ENCODE peak calls at places on chromosomes 1 and 21, in six cellular contexts. One of them, this sample, is unnamed.
A peak's percentile ranks its signal among the peaks of the same experiment; 100 is the strongest.

GRCh38 chr1:119735217-119735616 is 23.5 kb downstream of the PHGDH start:
- DNase-seq in HepG2: no peak
- DNase-seq in esophagus muscularis mucosa: no peak
- DNase-seq in spleen: no peak
- DNase-seq in stomach: peak; percentile 74
- DNase-seq in prostate gland: no peak
- DNase-seq in this sample: no peak

GRCh38 chr1:88801575-88802208 is 89.7 kb downstream of the GTF2B start:
- DNase-seq in prostate gland: no peak
- DNase-seq in esophagus muscularis mucosa: no peak
- DNase-seq in stomach: no peak
- DNase-seq in spleen: no peak
- DNase-seq in HepG2: no peak
- DNase-seq in this sample: no peak

GRCh38 chr1:194184402-194184801 is 998.0 kb upstream of the B3GALT2 start:
- DNase-seq in esophagus muscularis mucosa: no peak
- DNase-seq in stomach: no peak
- DNase-seq in HepG2: no peak
- DNase-seq in prostate gland: no peak
- DNase-seq in spleen: no peak
- DNase-seq in this sample: no peak

GRCh38 chr1:2822621-2823145 is 21.2 kb upstream of the TTC34 start:
- DNase-seq in prostate gland: no peak
- DNase-seq in stomach: no peak
- DNase-seq in spleen: no peak
- DNase-seq in HepG2: no peak
- DNase-seq in esophagus muscularis mucosa: no peak
- DNase-seq in this sample: no peak

GRCh38 chr1:34330061-34330460 is 153.4 kb downstream of the C1orf94 start:
- DNase-seq in esophagus muscularis mucosa: no peak
- DNase-seq in spleen: no peak
- DNase-seq in stomach: no peak
- DNase-seq in HepG2: no peak
- DNase-seq in prostate gland: no peak
- DNase-seq in this sample: no peak

GRCh38 chr1:152770411-152770810 is 4.5 kb upstream of the LCE1F start:
- DNase-seq in prostate gland: no peak
- DNase-seq in spleen: no peak
- DNase-seq in esophagus muscularis mucosa: no peak
- DNase-seq in HepG2: no peak
- DNase-seq in stomach: no peak
- DNase-seq in this sample: no peak

GRCh38 chr21:29613021-29613420 is 314.3 kb downstream of the BACH1 start:
- DNase-seq in esophagus muscularis mucosa: no peak
- DNase-seq in HepG2: no peak
- DNase-seq in stomach: no peak
- DNase-seq in prostate gland: no peak
- DNase-seq in spleen: no peak
- DNase-seq in this sample: no peak

GRCh38 chr21:34640858-34641257 is 25.9 kb upstream of the RCAN1 start:
- DNase-seq in prostate gland: no peak
- DNase-seq in esophagus muscularis mucosa: no peak
- DNase-seq in spleen: no peak
- DNase-seq in HepG2: no peak
- DNase-seq in stomach: no peak
- DNase-seq in this sample: no peak

GRCh38 chr1:158043232-158043631 is 49.8 kb downstream of the KIRREL1 start:
- DNase-seq in esophagus muscularis mucosa: no peak
- DNase-seq in HepG2: no peak
- DNase-seq in stomach: no peak
- DNase-seq in spleen: no peak
- DNase-seq in prostate gland: no peak
- DNase-seq in this sample: no peak

GRCh38 chr1:107936498-107937481 is 28.2 kb downstream of the VAV3 start:
- DNase-seq in prostate gland: peak; percentile 86
- DNase-seq in esophagus muscularis mucosa: no peak
- DNase-seq in stomach: peak; percentile 78
- DNase-seq in HepG2: no peak
- DNase-seq in spleen: no peak
- DNase-seq in this sample: no peak

GRCh38 chr1:88800382-88801051 is 90.8 kb downstream of the GTF2B start:
- DNase-seq in spleen: no peak
- DNase-seq in HepG2: peak; percentile 33
- DNase-seq in stomach: no peak
- DNase-seq in prostate gland: no peak
- DNase-seq in esophagus muscularis mucosa: no peak
- DNase-seq in this sample: no peak

GRCh38 chr1:10730985-10731384 is 65.5 kb downstream of the CASZ1 start:
- DNase-seq in stomach: no peak
- DNase-seq in HepG2: peak; percentile 78
- DNase-seq in spleen: no peak
- DNase-seq in esophagus muscularis mucosa: no peak
- DNase-seq in prostate gland: no peak
- DNase-seq in this sample: no peak

GRCh38 chr1:205580140-205580922 is 51.5 kb downstream of the ELK4 start:
- DNase-seq in stomach: peak; percentile 17
- DNase-seq in spleen: no peak
- DNase-seq in HepG2: no peak
- DNase-seq in esophagus muscularis mucosa: no peak
- DNase-seq in prostate gland: no peak
- DNase-seq in this sample: no peak

GRCh38 chr1:65568285-65568684 is 147.8 kb downstream of the LEPR start:
- DNase-seq in esophagus muscularis mucosa: no peak
- DNase-seq in stomach: no peak
- DNase-seq in spleen: no peak
- DNase-seq in HepG2: no peak
- DNase-seq in prostate gland: no peak
- DNase-seq in this sample: no peak

GRCh38 chr1:172971241-172971640 is 79.5 kb downstream of the TNFSF18 start:
- DNase-seq in prostate gland: peak; percentile 64
- DNase-seq in spleen: no peak
- DNase-seq in esophagus muscularis mucosa: no peak
- DNase-seq in stomach: no peak
- DNase-seq in HepG2: no peak
- DNase-seq in this sample: no peak

GRCh38 chr21:45277101-45278045 is 10.3 kb downstream of the POFUT2 start:
- DNase-seq in prostate gland: no peak
- DNase-seq in HepG2: no peak
- DNase-seq in esophagus muscularis mucosa: no peak
- DNase-seq in stomach: peak; percentile 22
- DNase-seq in spleen: peak; percentile 64
- DNase-seq in this sample: no peak

GRCh38 chr1:16386454-16387113 is 19.5 kb downstream of the SZRD1 start:
- DNase-seq in HepG2: peak; percentile 29
- DNase-seq in prostate gland: no peak
- DNase-seq in stomach: no peak
- DNase-seq in spleen: no peak
- DNase-seq in esophagus muscularis mucosa: no peak
- DNase-seq in this sample: no peak

GRCh38 chr1:29237906-29238600 is 1.7 kb downstream of the PTPRU start:
- DNase-seq in esophagus muscularis mucosa: no peak
- DNase-seq in prostate gland: peak; percentile 54
- DNase-seq in spleen: no peak
- DNase-seq in stomach: peak; percentile 44
- DNase-seq in HepG2: peak; percentile 34
- DNase-seq in this sample: peak; percentile 31

GRCh38 chr21:17451364-17451869 is 61.4 kb upstream of the CXADR start:
- DNase-seq in spleen: no peak
- DNase-seq in HepG2: peak; percentile 28
- DNase-seq in prostate gland: no peak
- DNase-seq in stomach: no peak
- DNase-seq in esophagus muscularis mucosa: no peak
- DNase-seq in this sample: no peak

GRCh38 chr1:29122987-29123870 is 474 bp downstream of the TMEM200B start:
- DNase-seq in HepG2: no peak
- DNase-seq in prostate gland: no peak
- DNase-seq in spleen: no peak
- DNase-seq in esophagus muscularis mucosa: no peak
- DNase-seq in stomach: no peak
- DNase-seq in this sample: no peak

DNA sequence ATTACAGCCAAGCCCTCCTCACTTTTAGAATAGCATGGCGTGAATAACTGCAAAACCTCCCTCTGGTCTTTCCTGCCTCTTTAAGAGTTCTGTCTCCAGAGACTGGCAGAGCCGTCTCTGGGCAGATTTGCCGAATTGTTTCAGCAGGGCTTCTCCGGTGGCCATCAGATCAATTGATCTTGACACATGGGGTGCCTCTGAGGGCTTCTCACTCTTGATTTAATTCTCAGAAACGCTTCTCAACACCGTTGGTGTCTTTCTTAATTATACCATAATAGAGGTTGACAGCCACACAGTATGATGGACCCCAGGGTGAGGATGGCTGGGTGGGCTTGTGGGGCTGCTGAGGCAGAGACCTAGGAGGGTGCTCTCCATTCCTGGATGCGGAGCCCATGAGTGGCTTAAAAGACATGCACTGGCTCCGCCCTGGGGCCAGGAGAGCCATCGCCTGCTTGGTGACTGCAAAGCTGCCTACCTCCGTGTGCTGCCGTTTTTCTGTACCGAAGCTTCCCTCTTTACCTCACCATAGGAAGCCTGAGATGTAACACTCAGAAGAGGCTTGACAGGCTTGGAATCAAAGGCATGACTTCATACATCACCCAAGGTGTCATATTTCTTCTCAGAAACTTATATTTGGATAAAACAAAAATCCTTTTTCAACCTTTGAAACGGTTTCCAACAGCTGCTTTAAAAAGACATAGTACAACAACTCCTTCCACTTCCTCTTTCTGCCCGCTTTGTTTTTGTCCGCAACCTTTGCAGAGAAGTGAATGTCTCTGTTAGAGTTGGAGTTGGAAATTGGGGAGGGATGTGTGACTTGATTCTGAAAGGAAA is 82.9 kb downstream of the GALNT2 start:
- DNase-seq in stomach: no peak
- DNase-seq in spleen: peak; percentile 88
- DNase-seq in esophagus muscularis mucosa: no peak
- DNase-seq in prostate gland: no peak
- DNase-seq in HepG2: no peak
- DNase-seq in this sample: peak; percentile 38
- TF ChIP-seq POLR2AphosphoS5 in stomach: no peak
- TF ChIP-seq POLR2AphosphoS5 in spleen: no peak
- TF ChIP-seq POLR2AphosphoS5 in esophagus muscularis mucosa: no peak
- TF ChIP-seq POLR2AphosphoS5 in prostate gland: no peak
- TF ChIP-seq POLR2AphosphoS5 in HepG2: no peak
- TF ChIP-seq POLR2AphosphoS5 in this sample: no peak

GRCh38 chr1:243844186-243844585 is 5.9 kb downstream of the AKT3 start:
- DNase-seq in stomach: no peak
- DNase-seq in HepG2: no peak
- DNase-seq in spleen: no peak
- DNase-seq in esophagus muscularis mucosa: no peak
- DNase-seq in prostate gland: no peak
- DNase-seq in this sample: no peak

GRCh38 chr1:243841507-243841906 is 8.5 kb downstream of the AKT3 start:
- DNase-seq in prostate gland: no peak
- DNase-seq in esophagus muscularis mucosa: no peak
- DNase-seq in HepG2: no peak
- DNase-seq in spleen: no peak
- DNase-seq in stomach: no peak
- DNase-seq in this sample: no peak

GRCh38 chr1:243845888-243846287 is 4.2 kb downstream of the AKT3 start:
- DNase-seq in prostate gland: no peak
- DNase-seq in HepG2: no peak
- DNase-seq in stomach: no peak
- DNase-seq in spleen: no peak
- DNase-seq in esophagus muscularis mucosa: no peak
- DNase-seq in this sample: no peak

GRCh38 chr1:243842154-243842553 is 7.9 kb downstream of the AKT3 start:
- DNase-seq in spleen: no peak
- DNase-seq in esophagus muscularis mucosa: no peak
- DNase-seq in HepG2: no peak
- DNase-seq in stomach: no peak
- DNase-seq in prostate gland: no peak
- DNase-seq in this sample: no peak

GRCh38 chr1:243842978-243843490 is 7.0 kb downstream of the AKT3 start:
- DNase-seq in spleen: no peak
- DNase-seq in esophagus muscularis mucosa: no peak
- DNase-seq in stomach: no peak
- DNase-seq in HepG2: no peak
- DNase-seq in prostate gland: no peak
- DNase-seq in this sample: no peak
- TF ChIP-seq POLR2A in spleen: no peak
- TF ChIP-seq POLR2A in esophagus muscularis mucosa: no peak
- TF ChIP-seq POLR2A in stomach: no peak
- TF ChIP-seq POLR2A in HepG2: no peak
- TF ChIP-seq POLR2A in prostate gland: no peak
- TF ChIP-seq POLR2A in this sample: no peak

DNA sequence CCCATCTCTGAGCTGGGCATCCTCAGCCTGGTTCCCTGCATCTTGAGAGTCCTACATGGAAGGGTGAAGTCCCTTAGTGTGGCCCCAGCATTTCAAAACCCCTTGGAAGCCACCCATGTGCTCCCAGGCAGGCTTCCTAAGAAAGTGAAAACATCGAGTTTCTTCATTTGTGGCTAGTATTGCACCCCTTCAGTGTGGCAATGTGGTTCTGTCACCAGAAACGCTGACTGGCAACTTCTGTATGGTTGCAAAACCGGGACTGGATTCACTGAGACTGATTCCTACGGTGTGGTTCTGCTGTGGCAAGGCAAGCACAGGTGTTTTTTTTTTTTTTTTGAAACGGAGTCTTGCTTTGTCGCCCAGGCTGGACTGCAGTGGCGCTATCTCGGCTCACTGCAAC is 9.0 kb upstream of the IFNGR2 start:
- DNase-seq in HepG2: no peak
- DNase-seq in stomach: peak; percentile 39
- DNase-seq in spleen: no peak
- DNase-seq in prostate gland: no peak
- DNase-seq in esophagus muscularis mucosa: no peak
- DNase-seq in this sample: no peak
- TF ChIP-seq POLR2AphosphoS5 in HepG2: no peak
- TF ChIP-seq POLR2AphosphoS5 in stomach: peak; percentile 10
- TF ChIP-seq POLR2AphosphoS5 in spleen: peak; percentile 23
- TF ChIP-seq POLR2AphosphoS5 in prostate gland: no peak
- TF ChIP-seq POLR2AphosphoS5 in esophagus muscularis mucosa: no peak
- TF ChIP-seq POLR2AphosphoS5 in this sample: no peak

DNA sequence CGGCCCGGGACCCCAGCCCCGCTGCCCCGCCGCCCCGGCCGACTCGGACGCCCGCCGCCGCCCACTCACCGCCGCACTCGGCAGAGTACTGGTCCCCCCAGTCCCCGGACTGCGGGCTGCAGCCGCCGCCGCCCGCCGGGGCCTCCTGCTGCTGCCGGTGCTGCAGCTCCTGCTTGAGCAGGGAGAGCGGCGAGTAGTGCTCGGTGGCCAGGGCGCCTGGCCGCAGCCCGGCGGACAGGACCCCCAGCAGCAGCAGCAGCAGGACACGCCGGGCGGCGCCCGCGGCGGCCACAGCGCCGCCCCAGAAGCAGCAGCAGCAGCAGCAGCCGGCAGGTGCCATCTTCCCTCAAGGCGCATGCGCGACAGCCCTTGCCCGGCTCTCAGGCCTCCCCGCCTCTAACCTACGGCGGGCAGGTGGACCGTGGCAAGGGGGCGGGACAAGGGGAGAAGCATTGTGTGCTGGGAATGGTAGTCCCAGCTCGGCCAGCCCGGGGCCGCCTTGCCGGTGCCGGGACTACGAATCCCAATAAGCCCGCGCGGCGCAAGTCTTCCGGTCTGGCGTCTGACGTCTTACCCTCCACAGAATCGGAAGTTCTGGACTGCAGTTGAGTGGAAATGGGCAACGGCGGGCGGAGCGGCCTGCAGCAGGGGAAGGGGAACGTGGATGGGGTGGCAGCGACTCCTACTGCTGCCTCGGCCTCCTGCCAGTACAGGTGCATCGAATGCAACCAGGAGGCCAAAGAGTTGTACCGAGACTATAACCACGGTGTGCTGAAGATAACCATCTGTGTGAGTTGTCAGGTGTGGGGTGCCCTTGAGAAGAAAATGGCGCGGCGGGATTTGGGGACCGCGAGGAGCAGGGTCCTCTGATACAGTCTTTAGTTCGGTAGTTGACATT is at the start of the genes ARV1 and TTC13:
- DNase-seq in esophagus muscularis mucosa: peak; percentile 99
- DNase-seq in stomach: peak; percentile 99
- DNase-seq in spleen: peak; percentile 100
- DNase-seq in prostate gland: peak; percentile 98
- DNase-seq in HepG2: peak; percentile 98
- DNase-seq in this sample: peak; percentile 92
- TF ChIP-seq POLR2A in esophagus muscularis mucosa: peak; percentile 29
- TF ChIP-seq POLR2A in stomach: no peak
- TF ChIP-seq POLR2A in spleen: peak; percentile 53
- TF ChIP-seq POLR2A in prostate gland: peak; percentile 48
- TF ChIP-seq POLR2A in HepG2: peak; percentile 65
- TF ChIP-seq POLR2A in this sample: peak; percentile 93

This sample was measured in GM12892.